ENCODE peak calls at places on chromosomes 12 and 14, in ten cellular contexts. D, N, I, T, Q, C, R, P, X and K are unnamed samples.

GRCh38 chr14:103008768-103009342 is 48.5 kb downstream of the CDC42BPB start:
- DNase-seq in P (no peak), I (peak; percentile 20), C (no peak), Q (no peak), R (no peak), T (no peak), X (no peak), D (no peak), N (peak; percentile 63), K (peak; percentile 8)

GRCh38 chr14:100806386-100806785 is 19.5 kb upstream of the MEG3 start:
- DNase-seq in P (no peak), C (no peak), N (no peak), T (no peak), X (no peak), R (no peak), D (no peak), Q (no peak), I (no peak), K (no peak)

GRCh38 chr12:34394211-34395055 is 372.1 kb downstream of the ALG10 start:
- DNase-seq in C (no peak), X (no peak), R (no peak), T (no peak), P (no peak), D (no peak), I (no peak), N (no peak), Q (no peak), K (no peak)

GRCh38 chr12:46483572-46484395 is 111.2 kb upstream of the SLC38A2 start:
- DNase-seq in C (no peak), Q (no peak), N (peak; percentile 44), T (peak; percentile 47), D (no peak), X (no peak), I (no peak), R (no peak), P (no peak), K (no peak)

GRCh38 chr14:77151918-77152588 is 10.5 kb upstream of the ZDHHC22 start:
- DNase-seq in D (peak; percentile 73), Q (no peak), N (peak; percentile 30), C (no peak), I (peak; percentile 84), T (peak; percentile 42), X (no peak), R (no peak), P (no peak), K (peak; percentile 27)

GRCh38 chr12:79433465-79434072 is 257.2 kb downstream of the PAWR start:
- DNase-seq in D (no peak), P (no peak), C (no peak), Q (no peak), R (no peak), X (no peak), N (no peak), T (peak; percentile 37), I (no peak), K (no peak)

GRCh38 chr14:33642641-33643342 is 308.1 kb downstream of the EGLN3 start:
- DNase-seq in D (no peak), P (no peak), Q (no peak), T (no peak), X (no peak), C (no peak), I (no peak), R (no peak), N (peak; percentile 57), K (no peak)

GRCh38 chr12:30447061-30447750 is 248.5 kb downstream of the IPO8 start:
- DNase-seq in P (no peak), I (no peak), X (no peak), C (no peak), D (no peak), Q (no peak), T (peak; percentile 6), R (no peak), N (peak; percentile 15), K (peak; percentile 25)

GRCh38 chr12:24198070-24198469 is 248.6 kb upstream of the SOX5 start:
- DNase-seq in R (no peak), D (no peak), X (no peak), N (peak; percentile 85), Q (no peak), I (no peak), C (no peak), T (no peak), P (no peak), K (peak; percentile 18)

GRCh38 chr12:70242695-70243509 is at the start of gene CNOT2:
- DNase-seq in D (peak; percentile 75), T (peak; percentile 94), C (peak; percentile 83), P (peak; percentile 94), R (peak; percentile 85), X (peak; percentile 89), Q (peak; percentile 87), N (peak; percentile 90), I (peak; percentile 91), K (peak; percentile 67)

GRCh38 chr12:76548222-76548837 is 11.2 kb downstream of the OSBPL8 start:
- DNase-seq in P (peak; percentile 25), R (no peak), Q (no peak), I (no peak), N (peak; percentile 31), X (no peak), D (no peak), T (peak; percentile 24), C (no peak), K (no peak)

GRCh38 chr12:57813111-57813970 is 5.2 kb downstream of the AVIL start:
- DNase-seq in C (no peak), X (no peak), R (no peak), N (peak; percentile 37), D (no peak), Q (no peak), I (no peak), P (no peak), T (no peak), K (no peak)

GRCh38 chr12:6215120-6215807 is 15.1 kb downstream of the CD9 start:
- DNase-seq in C (no peak), T (no peak), I (peak; percentile 58), P (no peak), N (peak; percentile 53), R (no peak), D (no peak), X (no peak), Q (no peak), K (no peak)

GRCh38 chr14:95225251-95225887 is 68.0 kb upstream of the DICER1 start:
- DNase-seq in X (no peak), I (no peak), N (no peak), R (no peak), P (no peak), T (no peak), C (no peak), D (no peak), Q (no peak), K (no peak)